ENCODE peak calls at places on chromosomes 5 and 9, in seven cellular contexts. One of them, this sample, is unnamed.

GRCh38 chr9:11933926-11934325 is 759.3 kb upstream of the TYRP1 start:
- DNase-seq in WERI-Rb-1: no peak
- DNase-seq in T47D: no peak
- DNase-seq in nucleus accumbens: no peak
- DNase-seq in activated CD8-positive, alpha-beta memory T cell treated with anti-CD3 and anti-CD28 coated beads for 1 hour: no peak
- DNase-seq in glomerular endothelial cell: no peak
- DNase-seq in left ventricle myocardium inferior: no peak
- DNase-seq in this sample: no peak

GRCh38 chr9:77561321-77562020 is 86.7 kb downstream of the GNA14 start:
- DNase-seq in WERI-Rb-1: no peak
- DNase-seq in T47D: no peak
- DNase-seq in nucleus accumbens: no peak
- DNase-seq in activated CD8-positive, alpha-beta memory T cell treated with anti-CD3 and anti-CD28 coated beads for 1 hour: no peak
- DNase-seq in glomerular endothelial cell: no peak
- DNase-seq in left ventricle myocardium inferior: no peak
- DNase-seq in this sample: no peak

GRCh38 chr5:69431424-69432303 is 16.7 kb downstream of the MARVELD2 start:
- DNase-seq in WERI-Rb-1: no peak
- DNase-seq in T47D: no peak
- DNase-seq in nucleus accumbens: no peak
- DNase-seq in activated CD8-positive, alpha-beta memory T cell treated with anti-CD3 and anti-CD28 coated beads for 1 hour: no peak
- DNase-seq in glomerular endothelial cell: no peak
- DNase-seq in left ventricle myocardium inferior: no peak
- DNase-seq in this sample: no peak

GRCh38 chr5:61332891-61333350 is 863 bp downstream of the ZSWIM6 start:
- DNase-seq in WERI-Rb-1: peak
- DNase-seq in T47D: no peak
- DNase-seq in nucleus accumbens: no peak
- DNase-seq in activated CD8-positive, alpha-beta memory T cell treated with anti-CD3 and anti-CD28 coated beads for 1 hour: no peak
- DNase-seq in glomerular endothelial cell: no peak
- DNase-seq in left ventricle myocardium inferior: peak
- DNase-seq in this sample: peak

GRCh38 chr5:3659907-3660306 is 64.3 kb downstream of the IRX1 start:
- DNase-seq in WERI-Rb-1: no peak
- DNase-seq in T47D: no peak
- DNase-seq in nucleus accumbens: no peak
- DNase-seq in activated CD8-positive, alpha-beta memory T cell treated with anti-CD3 and anti-CD28 coated beads for 1 hour: no peak
- DNase-seq in glomerular endothelial cell: no peak
- DNase-seq in left ventricle myocardium inferior: no peak
- DNase-seq in this sample: no peak

GRCh38 chr5:67063055-67063454 is 133.5 kb downstream of the CD180 start:
- DNase-seq in WERI-Rb-1: no peak
- DNase-seq in T47D: no peak
- DNase-seq in nucleus accumbens: no peak
- DNase-seq in activated CD8-positive, alpha-beta memory T cell treated with anti-CD3 and anti-CD28 coated beads for 1 hour: no peak
- DNase-seq in glomerular endothelial cell: peak
- DNase-seq in left ventricle myocardium inferior: no peak
- DNase-seq in this sample: no peak

GRCh38 chr9:20835364-20836286 is 151.6 kb downstream of the FOCAD start:
- DNase-seq in WERI-Rb-1: no peak
- DNase-seq in T47D: no peak
- DNase-seq in nucleus accumbens: no peak
- DNase-seq in activated CD8-positive, alpha-beta memory T cell treated with anti-CD3 and anti-CD28 coated beads for 1 hour: no peak
- DNase-seq in glomerular endothelial cell: no peak
- DNase-seq in left ventricle myocardium inferior: no peak
- DNase-seq in this sample: no peak

GRCh38 chr9:128224877-128225276 is 21.7 kb downstream of the DNM1 start:
- DNase-seq in WERI-Rb-1: no peak
- DNase-seq in T47D: no peak
- DNase-seq in nucleus accumbens: no peak
- DNase-seq in activated CD8-positive, alpha-beta memory T cell treated with anti-CD3 and anti-CD28 coated beads for 1 hour: no peak
- DNase-seq in glomerular endothelial cell: no peak
- DNase-seq in left ventricle myocardium inferior: no peak
- DNase-seq in this sample: no peak

GRCh38 chr9:95027914-95028854 is 289.3 kb downstream of the FANCC start:
- DNase-seq in WERI-Rb-1: no peak
- DNase-seq in T47D: no peak
- DNase-seq in nucleus accumbens: no peak
- DNase-seq in activated CD8-positive, alpha-beta memory T cell treated with anti-CD3 and anti-CD28 coated beads for 1 hour: no peak
- DNase-seq in glomerular endothelial cell: no peak
- DNase-seq in left ventricle myocardium inferior: no peak
- DNase-seq in this sample: peak

GRCh38 chr5:138054863-138055558 is 22.1 kb upstream of the FAM13B start:
- DNase-seq in WERI-Rb-1: no peak
- DNase-seq in T47D: no peak
- DNase-seq in nucleus accumbens: peak
- DNase-seq in activated CD8-positive, alpha-beta memory T cell treated with anti-CD3 and anti-CD28 coated beads for 1 hour: no peak
- DNase-seq in glomerular endothelial cell: no peak
- DNase-seq in left ventricle myocardium inferior: no peak
- DNase-seq in this sample: no peak

GRCh38 chr5:173730610-173731302 is 114.3 kb upstream of the BOD1 start:
- DNase-seq in WERI-Rb-1: no peak
- DNase-seq in T47D: no peak
- DNase-seq in nucleus accumbens: no peak
- DNase-seq in activated CD8-positive, alpha-beta memory T cell treated with anti-CD3 and anti-CD28 coated beads for 1 hour: no peak
- DNase-seq in glomerular endothelial cell: no peak
- DNase-seq in left ventricle myocardium inferior: no peak
- DNase-seq in this sample: no peak

GRCh38 chr9:1453636-1454035 is 403.5 kb downstream of the DMRT2 start:
- DNase-seq in WERI-Rb-1: no peak
- DNase-seq in T47D: no peak
- DNase-seq in nucleus accumbens: no peak
- DNase-seq in activated CD8-positive, alpha-beta memory T cell treated with anti-CD3 and anti-CD28 coated beads for 1 hour: no peak
- DNase-seq in glomerular endothelial cell: no peak
- DNase-seq in left ventricle myocardium inferior: no peak
- DNase-seq in this sample: no peak

GRCh38 chr5:8845316-8845715 is 700.6 kb downstream of the SEMA5A start:
- DNase-seq in WERI-Rb-1: no peak
- DNase-seq in T47D: no peak
- DNase-seq in nucleus accumbens: no peak
- DNase-seq in activated CD8-positive, alpha-beta memory T cell treated with anti-CD3 and anti-CD28 coated beads for 1 hour: no peak
- DNase-seq in glomerular endothelial cell: no peak
- DNase-seq in left ventricle myocardium inferior: no peak
- DNase-seq in this sample: no peak

GRCh38 chr5:93723005-93723404 is 18.4 kb downstream of the POU5F2 start:
- DNase-seq in WERI-Rb-1: no peak
- DNase-seq in T47D: no peak
- DNase-seq in nucleus accumbens: no peak
- DNase-seq in activated CD8-positive, alpha-beta memory T cell treated with anti-CD3 and anti-CD28 coated beads for 1 hour: no peak
- DNase-seq in glomerular endothelial cell: no peak
- DNase-seq in left ventricle myocardium inferior: no peak
- DNase-seq in this sample: no peak

GRCh38 chr5:97425511-97425910 is 242.5 kb upstream of the RIOK2 start:
- DNase-seq in WERI-Rb-1: peak
- DNase-seq in T47D: no peak
- DNase-seq in nucleus accumbens: no peak
- DNase-seq in activated CD8-positive, alpha-beta memory T cell treated with anti-CD3 and anti-CD28 coated beads for 1 hour: no peak
- DNase-seq in glomerular endothelial cell: no peak
- DNase-seq in left ventricle myocardium inferior: no peak
- DNase-seq in this sample: no peak

GRCh38 chr9:34496149-34496712 is 26.6 kb downstream of the ENHO start:
- DNase-seq in WERI-Rb-1: no peak
- DNase-seq in T47D: no peak
- DNase-seq in nucleus accumbens: no peak
- DNase-seq in activated CD8-positive, alpha-beta memory T cell treated with anti-CD3 and anti-CD28 coated beads for 1 hour: no peak
- DNase-seq in glomerular endothelial cell: peak
- DNase-seq in left ventricle myocardium inferior: no peak
- DNase-seq in this sample: no peak

GRCh38 chr9:128712451-128713410 is 10.4 kb downstream of the PKN3 start:
- DNase-seq in WERI-Rb-1: no peak
- DNase-seq in T47D: no peak
- DNase-seq in nucleus accumbens: no peak
- DNase-seq in activated CD8-positive, alpha-beta memory T cell treated with anti-CD3 and anti-CD28 coated beads for 1 hour: no peak
- DNase-seq in glomerular endothelial cell: no peak
- DNase-seq in left ventricle myocardium inferior: no peak
- DNase-seq in this sample: peak